ENCODE peak calls at places on chromosomes 6 and 20, in four cellular contexts. U, T, Z and O are unnamed samples.

GRCh38 chr6:26536571-26537159 is 1.5 kb upstream of the HMGN4 start:
- DNase-seq in U (no peak), T (no peak), Z (no peak), O (peak; percentile 77)

GRCh38 chr6:50655848-50656453 is 57.4 kb upstream of the TFAP2D start:
- DNase-seq in U (no peak), T (peak; percentile 1), Z (peak; percentile 21), O (peak; percentile 1)

GRCh38 chr20:47711046-47711752 is 74.1 kb downstream of the SULF2 start:
- DNase-seq in U (no peak), T (no peak), Z (no peak), O (no peak)

GRCh38 chr6:116371384-116372209 is 850 bp downstream of the DSE start:
- DNase-seq in U (peak; percentile 70), T (peak; percentile 73), Z (no peak), O (peak; percentile 94)

GRCh38 chr6:35473075-35473848 is 5.1 kb downstream of the RPL10A start:
- DNase-seq in U (no peak), T (no peak), Z (peak; percentile 67), O (no peak)

GRCh38 chr6:156065838-156066237 is 610.2 kb upstream of the NOX3 start:
- DNase-seq in U (no peak), T (no peak), Z (no peak), O (no peak)

GRCh38 chr20:7716286-7716972 is 223.8 kb downstream of the HAO1 start:
- DNase-seq in U (no peak), T (no peak), Z (no peak), O (no peak)

GRCh38 chr6:155157101-155157500 is 106.7 kb upstream of the CLDN20 start:
- DNase-seq in U (no peak), T (no peak), Z (no peak), O (no peak)

GRCh38 chr6:13302751-13303667 is 25.3 kb downstream of the TBC1D7 start:
- DNase-seq in U (no peak), T (peak; percentile 89), Z (peak; percentile 74), O (peak; percentile 98)

GRCh38 chr6:130776287-130776925 is 50.8 kb upstream of the SMLR1 start:
- DNase-seq in U (no peak), T (no peak), Z (no peak), O (no peak)

GRCh38 chr20:9532069-9532809 is 17.8 kb downstream of the LAMP5 start:
- DNase-seq in U (no peak), T (no peak), Z (no peak), O (no peak)

GRCh38 chr6:140178550-140179334 is 804.3 kb upstream of the CITED2 start:
- DNase-seq in U (no peak), T (no peak), Z (no peak), O (peak; percentile 81)

GRCh38 chr6:8137529-8137939 is 35.2 kb upstream of the EEF1E1 start:
- DNase-seq in U (no peak), T (no peak), Z (no peak), O (no peak)

GRCh38 chr6:39422273-39422672 is 99.8 kb upstream of the KCNK16 start:
- DNase-seq in U (no peak), T (no peak), Z (no peak), O (no peak)

GRCh38 chr6:124854338-124854922 is 107.8 kb upstream of the RNF217 start:
- DNase-seq in U (no peak), T (no peak), Z (no peak), O (no peak)

GRCh38 chr6:16947461-16948159 is 154.2 kb upstream of the STMND1 start:
- DNase-seq in U (peak; percentile 13), T (no peak), Z (peak; percentile 35), O (peak; percentile 98)

GRCh38 chr6:41545703-41546474 is at the start of gene FOXP4:
- DNase-seq in U (peak; percentile 79), T (peak; percentile 79), Z (peak; percentile 95), O (peak; percentile 95)

GRCh38 chr6:41547799-41548097 is 1.6 kb downstream of the FOXP4 start:
- DNase-seq in U (no peak), T (no peak), Z (no peak), O (no peak)

GRCh38 chr6:41548098-41548840 is 2.1 kb downstream of the FOXP4 start:
- DNase-seq in U (no peak), T (no peak), Z (no peak), O (no peak)

GRCh38 chr6:41546475-41546865 is 289 bp downstream of the FOXP4 start:
- DNase-seq in U (no peak), T (no peak), Z (no peak), O (no peak)

GRCh38 chr6:41546866-41547798 is 951 bp downstream of the FOXP4 start:
- DNase-seq in U (no peak), T (peak; percentile 13), Z (peak; percentile 62), O (peak; percentile 30)
- TF ChIP-seq MAFK in U (no peak), T (no peak), Z (no peak), O (no peak)

DNA sequence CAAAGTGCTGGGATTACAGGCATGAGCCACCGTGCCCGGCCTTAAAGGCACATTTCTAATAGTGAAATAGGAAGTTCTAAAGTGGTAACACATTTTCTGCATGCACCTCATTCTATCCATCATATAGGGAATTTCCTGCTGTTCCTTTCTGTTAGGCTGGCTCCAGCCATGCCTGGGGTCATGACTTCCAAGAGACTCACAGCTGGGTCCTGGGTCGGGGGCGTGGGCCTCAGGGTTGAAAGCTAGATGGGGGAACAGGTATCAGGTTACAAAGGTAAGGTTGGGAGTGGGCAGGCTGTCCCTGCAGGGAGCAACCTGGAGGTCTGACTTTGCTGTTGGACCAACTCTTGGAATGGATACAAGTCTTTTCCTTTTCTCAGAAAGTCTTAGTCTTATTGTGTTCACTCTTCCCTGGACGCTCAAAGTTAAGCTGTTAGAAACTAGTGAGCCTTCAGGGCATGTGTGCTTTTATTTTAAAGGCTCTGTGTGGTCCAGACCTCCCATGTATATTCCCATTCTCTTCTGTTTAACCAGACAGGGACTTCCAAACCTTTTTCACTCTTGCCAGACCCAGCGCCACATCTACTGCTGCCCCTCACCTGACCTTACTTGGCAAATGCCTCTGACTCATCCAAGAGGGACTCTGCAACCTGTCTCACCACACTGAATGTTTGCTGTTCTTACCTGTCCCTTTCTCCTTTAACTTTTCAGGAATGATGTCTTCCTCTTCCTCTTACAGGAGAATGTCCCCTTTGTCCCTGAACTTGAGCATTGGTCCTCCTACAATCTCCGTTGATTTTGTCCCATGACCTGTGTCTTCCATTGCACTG is 64.4 kb downstream of the TMEM170B start:
- DNase-seq in U (no peak), T (no peak), Z (no peak), O (no peak)
- TF ChIP-seq MAFK in U (no peak), T (no peak), Z (no peak), O (no peak)

DNA sequence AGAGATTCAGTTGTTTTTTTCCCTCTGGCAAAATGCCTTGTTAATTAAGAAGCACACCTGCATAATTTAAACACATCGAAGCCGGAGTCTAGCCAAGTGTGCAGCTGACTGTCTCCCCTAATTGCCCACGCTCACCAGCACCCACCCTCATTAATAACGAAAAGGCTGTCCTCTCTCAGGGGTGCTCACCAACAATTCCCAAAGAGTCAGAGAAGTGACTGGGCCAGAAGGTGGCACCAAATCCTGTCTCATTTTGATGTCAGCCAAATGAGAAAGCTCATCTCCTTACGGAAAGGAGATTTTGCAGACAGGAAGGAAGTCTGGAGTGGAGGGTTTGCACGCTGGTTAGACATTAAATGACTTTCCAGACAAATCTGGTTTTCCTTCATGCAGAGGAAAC is 60.7 kb upstream of the MC3R start:
- DNase-seq in U (no peak), T (no peak), Z (no peak), O (no peak)
- TF ChIP-seq MAFK in U (no peak), T (no peak), Z (no peak), O (no peak)

DNA sequence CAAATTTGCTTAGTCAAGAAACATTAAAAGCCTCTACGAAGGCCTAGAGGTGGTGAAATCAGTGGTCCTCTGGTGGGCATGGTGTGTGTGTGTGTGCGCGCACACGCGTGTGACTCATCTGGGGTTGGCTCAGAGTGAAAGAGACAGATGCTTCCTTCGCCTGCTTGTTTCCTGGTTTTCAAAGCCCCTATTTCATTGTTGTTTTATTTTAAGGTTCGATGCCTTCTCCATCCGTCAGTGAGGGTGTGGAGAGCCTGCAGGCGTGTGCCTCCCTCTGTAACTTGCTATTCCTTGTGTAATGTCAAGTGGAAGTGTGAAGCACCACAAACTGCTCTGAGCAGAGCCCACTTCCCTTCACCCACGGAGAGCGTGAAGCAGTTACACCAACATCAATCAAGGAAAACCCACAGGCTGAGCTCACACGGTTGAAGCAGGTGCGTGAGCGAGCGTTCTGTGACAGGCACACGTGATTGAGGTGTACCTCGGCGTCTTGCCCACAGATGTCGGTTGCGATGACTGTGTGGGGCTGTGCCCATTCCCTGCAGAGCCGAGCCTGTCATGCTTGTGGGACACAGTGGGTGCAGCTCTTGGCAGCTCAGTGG is 233.9 kb downstream of the PRL start:
- DNase-seq in U (no peak), T (no peak), Z (no peak), O (no peak)
- TF ChIP-seq MAFK in U (no peak), T (no peak), Z (no peak), O (no peak)

DNA sequence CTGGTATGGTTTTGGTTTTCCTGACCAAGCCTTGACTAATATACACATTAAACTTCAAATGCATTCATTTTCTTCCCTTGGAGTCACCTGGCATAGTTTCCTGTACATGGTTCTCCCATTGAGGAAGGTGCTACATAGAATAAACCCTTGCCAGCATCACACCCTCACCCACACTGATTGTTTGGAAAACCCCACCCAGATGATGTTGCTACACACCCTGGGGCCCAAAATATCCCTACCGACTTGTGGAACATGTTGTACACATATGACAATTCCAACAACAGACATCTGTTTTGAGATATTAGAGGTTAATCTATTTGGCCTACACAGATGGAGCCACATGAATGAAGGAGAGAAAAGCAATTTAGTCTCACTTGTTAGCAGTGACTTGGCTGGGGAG is 606.0 kb upstream of the BTBD3 start:
- DNase-seq in U (no peak), T (no peak), Z (no peak), O (no peak)
- TF ChIP-seq MAFK in U (no peak), T (no peak), Z (no peak), O (no peak)